ENCODE peak calls at places on chromosomes 4 and X, in ten cellular contexts. T, A, L, K, J, B, G, P, I and Y are unnamed samples.

GRCh38 chr4:77175201-77175610 is 18.2 kb downstream of the CCNG2 start:
- DNase-seq in T (no peak), A (no peak), L (no peak), K (no peak), J (no peak), B (no peak), G (no peak), P (no peak), I (no peak), Y (no peak)

GRCh38 chr4:167587361-167587760 is 353.1 kb upstream of the SPOCK3 start:
- DNase-seq in T (no peak), A (no peak), L (no peak), K (no peak), J (no peak), B (no peak), G (no peak), P (no peak), I (no peak), Y (no peak)

GRCh38 chrX:39972340-39972739 is 125.4 kb downstream of the BCOR start:
- DNase-seq in T (no peak), A (no peak), L (no peak), K (peak; percentile 53), J (no peak), B (no peak), G (no peak), P (peak; percentile 27), I (peak; percentile 18), Y (no peak)

GRCh38 chrX:131821945-131822622 is 201.0 kb upstream of the STK26 start:
- DNase-seq in T (peak; percentile 77), A (no peak), L (no peak), K (peak; percentile 85), J (peak; percentile 80), B (no peak), G (peak; percentile 67), P (no peak), I (no peak), Y (peak; percentile 89)

GRCh38 chrX:105553118-105553517 is 269.2 kb upstream of the NRK start:
- DNase-seq in T (no peak), A (no peak), L (no peak), K (no peak), J (no peak), B (no peak), G (no peak), P (no peak), I (no peak), Y (no peak)

GRCh38 chr4:149404143-149404542 is 411.5 kb downstream of the IQCM start:
- DNase-seq in T (no peak), A (no peak), L (no peak), K (no peak), J (no peak), B (no peak), G (no peak), P (no peak), I (no peak), Y (no peak)

GRCh38 chr4:93710101-93710846 is 118.3 kb upstream of the ATOH1 start:
- DNase-seq in T (no peak), A (no peak), L (no peak), K (no peak), J (no peak), B (no peak), G (peak; percentile 10), P (no peak), I (peak; percentile 11), Y (no peak)

GRCh38 chrX:155951237-155951789 is 46.2 kb upstream of the IL9R start:
- DNase-seq in T (peak; percentile 12), A (peak; percentile 63), L (no peak), K (no peak), J (no peak), B (no peak), G (no peak), P (no peak), I (no peak), Y (no peak)

GRCh38 chr4:101660607-101661006 is 129.9 kb upstream of the BANK1 start:
- DNase-seq in T (no peak), A (no peak), L (no peak), K (no peak), J (no peak), B (no peak), G (no peak), P (no peak), I (no peak), Y (no peak)

GRCh38 chrX:78643874-78644273 is 15.3 kb downstream of the RTL3 start:
- DNase-seq in T (no peak), A (no peak), L (no peak), K (no peak), J (no peak), B (no peak), G (no peak), P (no peak), I (no peak), Y (no peak)

GRCh38 chr4:83561381-83561780 is 25.5 kb downstream of the GPAT3 start:
- DNase-seq in T (no peak), A (peak; percentile 80), L (peak; percentile 50), K (peak; percentile 74), J (no peak), B (peak; percentile 71), G (no peak), P (peak; percentile 64), I (peak; percentile 63), Y (no peak)

GRCh38 chr4:173505924-173506779 is 23.9 kb downstream of the HAND2 start:
- DNase-seq in T (peak; percentile 82), A (peak; percentile 57), L (no peak), K (peak; percentile 45), J (peak; percentile 67), B (peak; percentile 59), G (peak; percentile 77), P (peak; percentile 77), I (peak; percentile 67), Y (peak; percentile 85)

GRCh38 chr4:163063891-163064290 is 102.8 kb downstream of the NAF1 start:
- DNase-seq in T (no peak), A (no peak), L (no peak), K (no peak), J (no peak), B (no peak), G (no peak), P (no peak), I (no peak), Y (no peak)

GRCh38 chrX:641671-642435 is 11.3 kb downstream of the SHOX start:
- DNase-seq in T (no peak), A (peak; percentile 32), L (no peak), K (no peak), J (no peak), B (no peak), G (no peak), P (no peak), I (no peak), Y (no peak)

GRCh38 chr4:33160126-33160525 is 2440.0 kb downstream of the PCDH7 start:
- DNase-seq in T (no peak), A (peak; percentile 62), L (no peak), K (peak; percentile 1), J (no peak), B (no peak), G (no peak), P (peak; percentile 81), I (peak; percentile 65), Y (no peak)

GRCh38 chr4:108141213-108142045 is 27.3 kb downstream of the LEF1 start:
- DNase-seq in T (no peak), A (no peak), L (no peak), K (no peak), J (no peak), B (no peak), G (no peak), P (no peak), I (no peak), Y (no peak)
- H3K4me1 ChIP-seq in T (no peaks in the 10 kb centered on the region), A (no peaks in the 10 kb centered on the region), L (no peaks in the 10 kb centered on the region), K (no peaks in the 10 kb centered on the region), J (no peaks in the 10 kb centered on the region), B (no peaks in the 10 kb centered on the region), G (no peaks in the 10 kb centered on the region), P (peaks cover 61% of the 10 kb centered on the region), I (no peaks in the 10 kb centered on the region), Y (no peaks in the 10 kb centered on the region)

GRCh38 chrX:17563076-17563475 is 174.2 kb upstream of the SCML1 start:
- DNase-seq in T (no peak), A (no peak), L (no peak), K (no peak), J (no peak), B (no peak), G (no peak), P (no peak), I (no peak), Y (no peak)
- H3K4me1 ChIP-seq in T (peaks cover 5% of the 10 kb centered on the region), A (no peaks in the 10 kb centered on the region), L (no peaks in the 10 kb centered on the region), K (peaks cover 11% of the 10 kb centered on the region), J (no peaks in the 10 kb centered on the region), B (peaks cover 7% of the 10 kb centered on the region), G (peaks cover 10% of the 10 kb centered on the region), P (peaks cover 18% of the 10 kb centered on the region), I (peaks cover 7% of the 10 kb centered on the region), Y (peaks cover 20% of the 10 kb centered on the region)

GRCh38 chr4:2797188-2797544 is 4.3 kb downstream of the SH3BP2 start:
- DNase-seq in T (peak; percentile 60), A (peak; percentile 80), L (no peak), K (no peak), J (peak; percentile 13), B (peak; percentile 13), G (peak; percentile 4), P (no peak), I (no peak), Y (peak; percentile 60)
- H3K4me1 ChIP-seq in T (peaks cover 51% of the 10 kb centered on the region), A (peaks cover 60% of the 10 kb centered on the region), L (peaks cover 71% of the 10 kb centered on the region), K (peaks cover 60% of the 10 kb centered on the region), J (peaks cover 16% of the 10 kb centered on the region), B (peaks cover 94% of the 10 kb centered on the region), G (peaks cover 88% of the 10 kb centered on the region), P (peaks cover 34% of the 10 kb centered on the region), I (peaks cover 33% of the 10 kb centered on the region), Y (peaks cover 35% of the 10 kb centered on the region)

GRCh38 chr4:102826105-102826889 is 1.1 kb downstream of the UBE2D3 start:
- DNase-seq in T (no peak), A (no peak), L (no peak), K (no peak), J (no peak), B (no peak), G (no peak), P (no peak), I (no peak), Y (no peak)

GRCh38 chr4:102823897-102824296 is 3.5 kb downstream of the UBE2D3 start:
- DNase-seq in T (no peak), A (no peak), L (no peak), K (peak; percentile 57), J (no peak), B (no peak), G (no peak), P (no peak), I (peak; percentile 48), Y (no peak)

GRCh38 chr4:102825261-102826071 is 1.9 kb downstream of the UBE2D3 start:
- DNase-seq in T (no peak), A (peak; percentile 56), L (peak; percentile 62), K (peak; percentile 73), J (peak; percentile 32), B (peak; percentile 43), G (peak; percentile 23), P (peak; percentile 81), I (peak; percentile 83), Y (peak; percentile 72)

GRCh38 chr4:102823464-102823863 is 3.9 kb downstream of the UBE2D3 start:
- DNase-seq in T (no peak), A (no peak), L (no peak), K (no peak), J (no peak), B (no peak), G (no peak), P (no peak), I (no peak), Y (no peak)

DNA sequence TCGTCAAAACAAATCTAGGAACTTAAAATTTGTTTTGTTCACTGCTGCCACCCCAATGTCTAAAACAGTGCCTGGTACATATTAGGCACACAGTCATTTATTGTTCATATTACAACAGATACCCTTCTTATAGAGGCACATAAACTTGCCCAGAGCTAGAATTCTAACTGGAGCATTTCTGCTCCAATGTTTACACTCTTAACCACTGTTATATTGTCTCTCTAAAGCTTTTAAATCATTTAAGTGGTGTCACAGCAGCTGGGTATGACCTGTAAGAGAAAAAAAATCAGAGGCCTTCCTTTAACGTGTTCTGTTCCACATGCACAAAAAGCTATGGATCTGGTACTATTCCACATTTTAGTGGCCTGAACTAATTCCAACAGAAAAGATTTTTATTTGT is 3.0 kb downstream of the UBE2D3 start:
- DNase-seq in T (no peak), A (no peak), L (no peak), K (peak; percentile 15), J (no peak), B (no peak), G (no peak), P (no peak), I (peak; percentile 11), Y (no peak)
- H3K4me1 ChIP-seq in T (no peaks in the 10 kb centered on the region), A (peaks cover 44% of the 10 kb centered on the region), L (peaks cover 43% of the 10 kb centered on the region), K (peaks cover 4% of the 10 kb centered on the region), J (no peaks in the 10 kb centered on the region), B (peaks cover 60% of the 10 kb centered on the region), G (peaks cover 23% of the 10 kb centered on the region), P (peaks cover 35% of the 10 kb centered on the region), I (peaks cover 13% of the 10 kb centered on the region), Y (peaks cover 4% of the 10 kb centered on the region)